ENCODE peak calls at places on chromosomes 5 and 9, in four cellular contexts. One of them, this sample, is unnamed.

GRCh38 chr5:175856408-175856807 is 15.0 kb upstream of the CPLX2 start:
- DNase-seq in GM12865: no peak
- DNase-seq in GM03348: no peak
- DNase-seq in MCF 10A: no peak
- DNase-seq in this sample: no peak

GRCh38 chr5:1215320-1216096 is 9.7 kb upstream of the SLC6A18 start:
- DNase-seq in GM03348: no peak
- DNase-seq in MCF 10A: no peak
- DNase-seq in GM12865: no peak
- DNase-seq in this sample: no peak

GRCh38 chr5:139415221-139415861 is 11.5 kb upstream of the SPATA24 start:
- DNase-seq in GM12865: no peak
- DNase-seq in GM03348: no peak
- DNase-seq in MCF 10A: peak; percentile 26
- DNase-seq in this sample: no peak

GRCh38 chr5:67530609-67531255 is 334.1 kb upstream of the CD180 start:
- DNase-seq in GM12865: no peak
- DNase-seq in GM03348: no peak
- DNase-seq in MCF 10A: no peak
- DNase-seq in this sample: no peak

GRCh38 chr5:149840226-149840825 is 104.3 kb downstream of the PDE6A start:
- DNase-seq in GM03348: no peak
- DNase-seq in GM12865: no peak
- DNase-seq in MCF 10A: no peak
- DNase-seq in this sample: no peak

GRCh38 chr5:103908327-103909099 is 345.9 kb upstream of the NUDT12 start:
- DNase-seq in MCF 10A: no peak
- DNase-seq in GM03348: no peak
- DNase-seq in GM12865: no peak
- DNase-seq in this sample: no peak

GRCh38 chr5:146447734-146448380 is 724 bp downstream of the TCERG1 start:
- DNase-seq in GM12865: peak; percentile 70
- DNase-seq in GM03348: no peak
- DNase-seq in MCF 10A: peak; percentile 70
- DNase-seq in this sample: peak; percentile 90

GRCh38 chr5:112312295-112312694 is 106.8 kb downstream of the EPB41L4A start:
- DNase-seq in MCF 10A: no peak
- DNase-seq in GM03348: no peak
- DNase-seq in GM12865: no peak
- DNase-seq in this sample: no peak

GRCh38 chr9:127116946-127117345 is 5.5 kb downstream of the ANGPTL2 start:
- DNase-seq in MCF 10A: no peak
- DNase-seq in GM12865: peak; percentile 52
- DNase-seq in GM03348: peak; percentile 20
- DNase-seq in this sample: peak; percentile 22

GRCh38 chr9:134176599-134176968 is 12.2 kb upstream of the RNU6ATAC start:
- DNase-seq in MCF 10A: no peak
- DNase-seq in GM03348: no peak
- DNase-seq in GM12865: no peak
- DNase-seq in this sample: no peak

GRCh38 chr5:137442660-137443059 is 56.5 kb downstream of the SPOCK1 start:
- DNase-seq in GM12865: no peak
- DNase-seq in MCF 10A: no peak
- DNase-seq in GM03348: no peak
- DNase-seq in this sample: no peak

GRCh38 chr9:18799420-18799819 is 233.6 kb downstream of the SAXO1 start:
- DNase-seq in MCF 10A: no peak
- DNase-seq in GM03348: no peak
- DNase-seq in GM12865: no peak
- DNase-seq in this sample: no peak

GRCh38 chr9:79719989-79720388 is 148.2 kb downstream of the TLE4 start:
- DNase-seq in GM12865: no peak
- DNase-seq in MCF 10A: no peak
- DNase-seq in GM03348: no peak
- DNase-seq in this sample: no peak

GRCh38 chr5:146340260-146341081 is 1.8 kb downstream of the POU4F3 start:
- DNase-seq in GM03348: peak; percentile 80
- DNase-seq in GM12865: peak; percentile 47
- DNase-seq in MCF 10A: peak; percentile 59
- DNase-seq in this sample: peak; percentile 61

GRCh38 chr5:1759378-1759970 is 40.2 kb downstream of the MRPL36 start:
- DNase-seq in GM03348: no peak
- DNase-seq in GM12865: no peak
- DNase-seq in MCF 10A: no peak
- DNase-seq in this sample: no peak

GRCh38 chr5:56910123-56910951 is 941 bp downstream of the SETD9 start:
- DNase-seq in GM12865: peak; percentile 79
- DNase-seq in MCF 10A: peak; percentile 66
- DNase-seq in GM03348: peak; percentile 52
- DNase-seq in this sample: peak; percentile 76

GRCh38 chr5:141326088-141326854 is 4.0 kb upstream of the PCDHGA1 start:
- DNase-seq in GM03348: peak; percentile 82
- DNase-seq in MCF 10A: peak; percentile 39
- DNase-seq in GM12865: peak; percentile 79
- DNase-seq in this sample: peak; percentile 90

GRCh38 chr9:135524130-135524861 is 3.1 kb downstream of the LCN1 start:
- DNase-seq in GM12865: no peak
- DNase-seq in MCF 10A: peak; percentile 13
- DNase-seq in GM03348: peak; percentile 27
- DNase-seq in this sample: peak; percentile 38

GRCh38 chr9:109912082-109912581 is 132.1 kb downstream of the PALM2AKAP2 start:
- DNase-seq in GM12865: no peak
- DNase-seq in GM03348: peak; percentile 32
- DNase-seq in MCF 10A: no peak
- DNase-seq in this sample: peak; percentile 11

GRCh38 chr5:157918811-157919742 is 60.1 kb upstream of the CLINT1 start:
- DNase-seq in GM12865: no peak
- DNase-seq in MCF 10A: no peak
- DNase-seq in GM03348: no peak
- DNase-seq in this sample: no peak